ENCODE peak calls at places on chromosomes 16 and 17, in nine cellular contexts. E, F, B, D, A, C, P, M and Y are unnamed samples.
A peak's percentile ranks its signal among the peaks of the same experiment; 100 is the strongest.

GRCh38 chr17:39144414-39144813 is 7.0 kb downstream of the PLXDC1 start:
- DNase-seq in E (no peak), F (peak; percentile 70), B (no peak), D (no peak), A (peak; percentile 85), C (no peak), P (peak; percentile 76), M (peak; percentile 70), Y (peak; percentile 87)

GRCh38 chr17:82440377-82440981 is 10.1 kb downstream of the CYBC1 start:
- DNase-seq in E (no peak), F (peak; percentile 24), B (no peak), D (peak; percentile 36), A (no peak), C (no peak), P (no peak), M (no peak), Y (no peak)

GRCh38 chr17:12867726-12868125 is 78.4 kb downstream of the ARHGAP44 start:
- DNase-seq in E (no peak), F (no peak), B (no peak), D (no peak), A (no peak), C (no peak), P (no peak), M (no peak), Y (no peak)

GRCh38 chr16:2468725-2469398 is 2.2 kb upstream of the NTN3 start:
- DNase-seq in E (no peak), F (no peak), B (no peak), D (no peak), A (no peak), C (no peak), P (no peak), M (no peak), Y (no peak)

GRCh38 chr16:10934325-10935107 is 7.8 kb downstream of the DEXI start:
- DNase-seq in E (no peak), F (no peak), B (no peak), D (no peak), A (no peak), C (no peak), P (no peak), M (no peak), Y (no peak)

GRCh38 chr17:13540546-13540945 is 61.2 kb downstream of the HS3ST3A1 start:
- DNase-seq in E (no peak), F (no peak), B (no peak), D (no peak), A (no peak), C (no peak), P (no peak), M (no peak), Y (no peak)

GRCh38 chr16:84718-85452 is 6.9 kb downstream of the MPG start:
- DNase-seq in E (no peak), F (peak; percentile 49), B (no peak), D (no peak), A (peak; percentile 92), C (peak; percentile 63), P (peak; percentile 93), M (peak; percentile 66), Y (peak; percentile 48)

GRCh38 chr17:7740481-7741001 is 23.0 kb downstream of the DNAH2 start:
- DNase-seq in E (no peak), F (no peak), B (no peak), D (no peak), A (no peak), C (no peak), P (no peak), M (no peak), Y (no peak)

GRCh38 chr17:35460354-35460851 is 11.8 kb upstream of the SLFN13 start:
- DNase-seq in E (no peak), F (peak; percentile 82), B (peak; percentile 39), D (peak; percentile 98), A (no peak), C (peak; percentile 62), P (no peak), M (peak; percentile 56), Y (peak; percentile 80)

GRCh38 chr17:75848523-75849303 is 4.5 kb upstream of the UNC13D start:
- DNase-seq in E (no peak), F (peak; percentile 93), B (peak; percentile 56), D (peak; percentile 90), A (peak; percentile 30), C (peak; percentile 60), P (peak; percentile 9), M (peak; percentile 25), Y (peak; percentile 82)

GRCh38 chr16:53378138-53378537 is 56.1 kb upstream of the RBL2 start:
- DNase-seq in E (no peak), F (no peak), B (no peak), D (no peak), A (no peak), C (no peak), P (no peak), M (peak; percentile 31), Y (no peak)

GRCh38 chr16:76287466-76287865 is 10.3 kb downstream of the CNTNAP4 start:
- DNase-seq in E (no peak), F (no peak), B (no peak), D (no peak), A (no peak), C (no peak), P (no peak), M (no peak), Y (no peak)

GRCh38 chr16:15919331-15919730 is 30.1 kb upstream of the ABCC1 start:
- DNase-seq in E (no peak), F (no peak), B (no peak), D (no peak), A (no peak), C (no peak), P (no peak), M (no peak), Y (no peak)

GRCh38 chr16:23255000-23255399 is 47.1 kb upstream of the SCNN1B start:
- DNase-seq in E (no peak), F (no peak), B (no peak), D (no peak), A (no peak), C (no peak), P (no peak), M (no peak), Y (no peak)

GRCh38 chr17:71071837-71072236 is 902.5 kb downstream of the KCNJ2 start:
- DNase-seq in E (no peak), F (no peak), B (no peak), D (no peak), A (peak; percentile 99), C (no peak), P (peak; percentile 97), M (peak; percentile 93), Y (peak; percentile 80)

DNA sequence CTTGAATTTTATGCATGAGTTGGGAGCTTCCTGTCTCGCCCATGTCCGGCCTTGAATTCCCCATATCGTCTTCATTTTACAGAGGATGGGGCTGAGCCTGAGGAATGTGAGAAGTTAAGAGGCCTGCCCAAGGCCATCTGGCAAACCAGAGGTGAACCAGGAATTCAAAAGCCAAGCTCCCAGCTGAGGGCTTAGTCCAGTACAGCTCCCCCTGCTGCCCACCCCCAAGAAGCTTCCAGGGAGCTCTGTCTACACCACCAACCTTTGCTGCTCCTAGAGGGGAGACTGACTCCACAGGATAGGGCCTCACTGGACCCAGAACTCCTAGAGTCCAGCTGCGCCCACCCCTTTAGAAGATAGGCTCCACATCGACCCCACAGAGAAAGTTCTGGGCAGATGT is 20.7 kb upstream of the C16orf78 start:
- DNase-seq in E (no peak), F (no peak), B (no peak), D (peak; percentile 81), A (no peak), C (no peak), P (no peak), M (no peak), Y (peak; percentile 20)
- TF ChIP-seq CTCF in E (no peak), F (no peak), B (peak; percentile 55), D (peak; percentile 73), A (peak; percentile 33), C (no peak), P (peak; percentile 41), M (no peak), Y (no peak)

DNA sequence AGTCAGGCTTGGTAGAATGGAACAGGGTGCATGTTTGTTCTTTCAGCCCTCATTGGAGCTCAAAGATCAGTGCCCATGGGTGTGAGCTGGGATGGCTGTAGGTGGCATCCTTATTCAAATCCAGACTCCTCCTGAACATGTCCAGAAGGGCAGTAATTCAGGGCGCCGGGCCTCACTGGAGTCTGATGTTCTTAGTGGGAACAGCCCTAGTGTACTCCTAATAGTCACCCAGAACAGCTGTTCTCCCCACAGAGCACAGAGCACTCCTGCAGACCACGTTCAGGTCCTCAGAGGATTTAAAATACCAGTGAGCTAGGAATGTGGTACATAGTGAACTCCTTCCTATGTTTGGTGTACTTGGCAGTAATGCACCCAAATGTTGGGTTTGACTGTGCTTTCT is 96.2 kb downstream of the BANP start:
- DNase-seq in E (no peak), F (no peak), B (no peak), D (no peak), A (no peak), C (no peak), P (no peak), M (no peak), Y (no peak)
- TF ChIP-seq CTCF in E (no peak), F (no peak), B (no peak), D (no peak), A (no peak), C (no peak), P (no peak), M (no peak), Y (no peak)

DNA sequence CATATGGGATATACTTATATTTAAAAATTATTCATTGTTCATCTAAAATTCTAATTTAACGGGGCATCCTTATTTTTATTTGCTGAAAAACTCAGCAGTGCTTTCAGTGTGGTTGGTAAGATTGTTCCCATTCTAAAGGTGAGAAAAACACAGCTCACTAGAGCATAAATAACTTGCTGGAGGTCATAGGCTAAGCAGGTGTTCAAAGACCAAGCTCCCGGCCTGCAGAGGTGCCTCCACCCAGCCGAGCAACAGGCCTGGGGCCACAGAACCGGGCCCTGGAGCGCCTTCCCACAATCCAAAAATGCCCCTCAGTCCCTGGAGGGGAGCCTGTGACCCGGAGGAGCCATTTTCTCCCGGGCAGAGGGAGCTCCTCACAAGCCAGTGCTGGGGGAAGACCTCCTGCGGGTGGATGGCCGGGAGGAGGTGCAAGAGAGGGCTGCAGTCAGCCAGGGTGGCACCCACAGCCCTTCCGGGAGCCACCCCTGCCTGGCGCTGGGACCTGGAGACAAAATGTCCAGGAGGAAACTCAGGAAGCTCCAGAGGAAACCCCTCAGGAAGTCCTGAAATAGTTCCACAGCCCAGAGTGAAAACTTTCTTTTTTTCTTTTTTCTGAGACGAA is 14.7 kb downstream of the ABR start:
- DNase-seq in E (no peak), F (no peak), B (no peak), D (no peak), A (no peak), C (no peak), P (no peak), M (no peak), Y (no peak)
- TF ChIP-seq CTCF in E (no peak), F (no peak), B (no peak), D (no peak), A (no peak), C (no peak), P (no peak), M (no peak), Y (no peak)

DNA sequence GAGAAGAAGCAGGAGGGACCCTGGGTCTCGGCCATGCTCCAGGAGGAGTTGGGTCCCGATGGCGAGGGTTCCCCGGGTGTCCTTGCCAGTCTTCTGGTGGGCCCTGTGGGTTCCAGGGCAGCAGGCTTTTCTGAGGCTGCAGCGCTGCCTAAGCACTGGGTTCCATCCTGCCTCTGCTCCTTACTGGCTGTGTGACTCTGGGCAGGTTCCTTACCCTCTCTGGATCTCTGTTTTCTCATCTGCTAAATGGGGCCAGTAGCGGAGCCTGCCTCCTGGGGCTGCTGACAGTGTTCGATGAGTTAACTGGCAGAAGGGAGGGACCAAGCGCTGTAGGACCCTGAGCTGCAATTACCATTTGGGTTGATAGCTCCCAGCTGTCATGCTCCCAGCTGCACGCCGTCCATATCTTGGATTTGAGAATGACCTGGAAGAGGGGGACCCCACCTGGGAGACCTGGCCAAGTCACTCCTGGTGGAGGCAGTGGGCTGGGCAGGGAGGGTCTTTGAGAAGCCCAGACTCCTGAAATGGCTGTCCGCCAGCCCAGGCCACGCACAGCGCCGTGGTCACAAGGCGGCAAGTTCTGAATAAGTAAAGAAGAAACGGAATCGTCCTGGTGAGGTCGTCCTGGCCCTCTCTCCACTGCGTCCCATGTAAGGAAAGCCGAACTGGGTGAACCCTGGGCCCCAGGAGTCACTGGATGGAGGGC is 47.2 kb upstream of the GSE1 start:
- DNase-seq in E (no peak), F (no peak), B (no peak), D (no peak), A (no peak), C (no peak), P (no peak), M (no peak), Y (no peak)
- TF ChIP-seq CTCF in E (no peak), F (no peak), B (no peak), D (no peak), A (no peak), C (no peak), P (no peak), M (no peak), Y (no peak)